ENCODE peak calls at places on chromosomes 7 and 10, in five cellular contexts. Q is uterus, Z is esophagus muscularis mucosa, J is neural crest cell, T is H1. G is an unnamed sample.

GRCh38 chr7:116576350-116577319 is 51.8 kb downstream of the CAV1 start:
- DNase-seq in Q (no peak), Z (no peak), J (no peak), T (no peak), G (no peak)

GRCh38 chr10:494556-494955 is 194.9 kb downstream of the DIP2C start:
- DNase-seq in Q (no peak), Z (no peak), J (no peak), T (no peak), G (no peak)

GRCh38 chr7:158933468-158934139 is 77.2 kb downstream of the DYNC2I1 start:
- DNase-seq in Q (no peak), Z (no peak), J (no peak), T (no peak), G (no peak)

GRCh38 chr7:143257501-143257900 is 5.7 kb upstream of the GSTK1 start:
- DNase-seq in Q (no peak), Z (no peak), J (no peak), T (no peak), G (no peak)

GRCh38 chr10:42984761-42985325 is 92.0 kb upstream of the RET start:
- DNase-seq in Q (no peak), Z (peak), J (no peak), T (peak), G (no peak)

GRCh38 chr7:47453093-47454056 is 128.5 kb downstream of the TNS3 start:
- DNase-seq in Q (peak), Z (no peak), J (no peak), T (no peak), G (no peak)

GRCh38 chr7:90246184-90246583 is 1.2 kb downstream of the CFAP69 start:
- DNase-seq in Q (no peak), Z (no peak), J (no peak), T (peak), G (no peak)

GRCh38 chr7:2512713-2513112 is 6.9 kb upstream of the LFNG start:
- DNase-seq in Q (no peak), Z (no peak), J (no peak), T (no peak), G (no peak)

GRCh38 chr10:97499561-97500296 is 1.0 kb downstream of the UBTD1 start:
- DNase-seq in Q (peak), Z (peak), J (peak), T (no peak), G (no peak)

GRCh38 chr10:43267811-43268210 is 946 bp upstream of the RASGEF1A start:
- DNase-seq in Q (no peak), Z (peak), J (no peak), T (no peak), G (no peak)

GRCh38 chr10:50504389-50504788 is 119.4 kb downstream of the SGMS1 start:
- DNase-seq in Q (no peak), Z (no peak), J (no peak), T (no peak), G (no peak)

GRCh38 chr7:81611805-81612204 is 158.0 kb downstream of the HGF start:
- DNase-seq in Q (no peak), Z (no peak), J (no peak), T (no peak), G (no peak)

GRCh38 chr10:46273506-46274477 is 13.0 kb upstream of the ANTXRL start:
- DNase-seq in Q (peak), Z (no peak), J (no peak), T (peak), G (no peak)

GRCh38 chr7:72538856-72539255 is 126.7 kb upstream of the CALN1 start:
- DNase-seq in Q (no peak), Z (no peak), J (peak), T (no peak), G (no peak)

GRCh38 chr10:70492786-70493659 is 14.5 kb downstream of the PALD1 start:
- DNase-seq in Q (no peak), Z (no peak), J (no peak), T (no peak), G (no peak)

GRCh38 chr10:361203-362135 is 226.2 kb downstream of the ZMYND11 start:
- DNase-seq in Q (no peak), Z (no peak), J (no peak), T (no peak), G (no peak)

GRCh38 chr7:92810242-92810611 is 26.1 kb downstream of the CDK6 start:
- DNase-seq in Q (no peak), Z (no peak), J (no peak), T (no peak), G (no peak)

GRCh38 chr10:122296363-122297120 is 25.4 kb downstream of the BTBD16 start:
- DNase-seq in Q (no peak), Z (no peak), J (no peak), T (no peak), G (no peak)

GRCh38 chr7:3063016-3063753 is 19.5 kb upstream of the CARD11 start:
- DNase-seq in Q (no peak), Z (no peak), J (no peak), T (no peak), G (no peak)

GRCh38 chr10:86437447-86437846 is 70.9 kb upstream of the GRID1 start:
- DNase-seq in Q (no peak), Z (no peak), J (no peak), T (no peak), G (no peak)

GRCh38 chr7:5422324-5423271 is 1.0 kb downstream of the TNRC18 start:
- DNase-seq in Q (peak), Z (no peak), J (peak), T (peak), G (peak)

GRCh38 chr10:16967866-16968721 is 150.9 kb upstream of the RSU1 start:
- DNase-seq in Q (peak), Z (no peak), J (peak), T (no peak), G (no peak)

GRCh38 chr10:128873408-128873807 is 593.6 kb upstream of the MGMT start:
- DNase-seq in Q (no peak), Z (no peak), J (no peak), T (no peak), G (no peak)

GRCh38 chr7:1460757-1461639 is 1.7 kb upstream of the MICALL2 start:
- DNase-seq in Q (peak), Z (peak), J (no peak), T (no peak), G (no peak)

GRCh38 chr10:88385601-88386203 is 197.4 kb downstream of the RNLS start:
- DNase-seq in Q (peak), Z (no peak), J (no peak), T (no peak), G (no peak)

GRCh38 chr7:18179058-18179457 is 151.4 kb upstream of the PRPS1L1 start:
- DNase-seq in Q (no peak), Z (no peak), J (no peak), T (no peak), G (no peak)

GRCh38 chr10:92640110-92640509 is 47.2 kb downstream of the KIF11 start:
- DNase-seq in Q (no peak), Z (no peak), J (no peak), T (no peak), G (no peak)

GRCh38 chr10:43371418-43371817 is at the start of gene FXYD4:
- DNase-seq in Q (no peak), Z (no peak), J (no peak), T (no peak), G (no peak)

GRCh38 chr10:92387289-92387940 is 96.4 kb downstream of the MARCHF5 start:
- DNase-seq in Q (no peak), Z (no peak), J (peak), T (peak), G (peak)

GRCh38 chr10:95404460-95404858 is 113.7 kb upstream of the PDLIM1 start:
- DNase-seq in Q (no peak), Z (no peak), J (peak), T (no peak), G (no peak)

GRCh38 chr7:37211097-37211496 is 237.6 kb downstream of the ELMO1 start:
- DNase-seq in Q (peak), Z (peak), J (no peak), T (no peak), G (no peak)

GRCh38 chr7:37212051-37212450 is 236.6 kb downstream of the ELMO1 start:
- DNase-seq in Q (no peak), Z (no peak), J (no peak), T (no peak), G (no peak)

GRCh38 chr7:37205451-37205850 is 243.2 kb downstream of the ELMO1 start:
- DNase-seq in Q (no peak), Z (no peak), J (no peak), T (no peak), G (no peak)

GRCh38 chr7:37206192-37206591 is 242.5 kb downstream of the ELMO1 start:
- DNase-seq in Q (no peak), Z (peak), J (no peak), T (no peak), G (no peak)

DNA sequence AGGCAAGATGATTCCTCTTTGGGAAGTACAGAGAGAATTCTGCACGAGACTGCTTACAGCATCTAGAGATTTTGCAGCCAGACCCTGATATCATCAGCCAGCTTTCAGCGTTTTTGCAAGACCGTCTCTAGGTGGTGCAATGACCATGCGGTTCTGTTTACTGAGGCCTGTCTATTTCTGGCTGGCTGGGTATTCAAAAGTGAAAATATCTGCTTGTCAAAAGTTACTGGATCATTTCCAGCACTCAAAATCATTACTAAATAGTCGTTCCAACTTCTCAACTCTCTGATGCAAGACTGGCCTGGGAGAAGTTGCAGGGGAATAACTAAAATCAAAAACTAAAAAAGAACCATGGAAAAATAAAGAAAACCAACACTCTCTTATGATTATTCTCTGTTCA is 240.1 kb downstream of the ELMO1 start:
- DNase-seq in Q (peak), Z (peak), J (peak), T (no peak), G (no peak)
- TF ChIP-seq CTCF in Q (peak), Z (peak), J (peak), T (peak), G (peak)

DNA sequence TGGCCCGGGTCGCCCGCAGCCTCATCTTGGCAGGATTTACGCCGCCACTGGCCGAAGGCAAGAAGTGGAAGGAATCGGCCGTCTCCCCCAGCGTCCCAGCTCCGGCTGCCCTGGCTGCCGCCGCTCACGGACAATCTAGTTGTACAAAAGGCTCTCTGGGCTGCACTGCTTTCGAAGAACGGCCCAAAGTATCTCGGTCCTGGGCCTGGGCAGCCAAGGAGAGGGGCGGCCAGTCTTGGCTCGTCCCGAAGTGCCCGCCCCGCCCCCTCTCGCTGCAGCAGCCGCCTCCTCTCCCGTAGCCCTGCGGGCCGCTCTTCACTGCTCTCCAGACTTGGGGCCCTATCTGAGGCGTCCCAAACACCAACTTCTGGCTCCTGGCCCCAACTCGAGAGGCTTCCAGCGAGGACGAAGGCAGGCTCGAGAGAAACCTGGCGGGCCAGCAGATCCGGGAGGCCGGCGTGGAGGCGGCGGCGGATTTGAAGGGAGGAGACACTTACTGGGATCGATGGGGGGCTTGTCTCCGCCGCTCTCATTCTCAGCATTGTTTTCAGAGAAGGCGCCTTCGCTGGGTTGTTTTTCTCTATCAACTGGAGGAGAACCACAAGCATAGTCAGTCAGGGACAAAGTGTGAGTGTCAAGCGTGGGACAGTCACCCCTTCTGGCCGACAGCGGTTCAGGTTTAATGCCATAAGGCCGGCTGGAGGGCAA is 802 bp downstream of the HOXA9 start:
- DNase-seq in Q (peak), Z (no peak), J (no peak), T (no peak), G (no peak)
- TF ChIP-seq CTCF in Q (no peak), Z (no peak), J (peak), T (peak), G (no peak)

GRCh38 chr10:131555406-131555805 is 243.9 kb upstream of the TCERG1L start:
- DNase-seq in Q (no peak), Z (no peak), J (no peak), T (no peak), G (no peak)

GRCh38 chr10:131554821-131555220 is 243.3 kb upstream of the TCERG1L start:
- DNase-seq in Q (no peak), Z (no peak), J (no peak), T (no peak), G (no peak)

GRCh38 chr10:131556061-131556896 is 244.8 kb upstream of the TCERG1L start:
- DNase-seq in Q (no peak), Z (no peak), J (no peak), T (no peak), G (no peak)

GRCh38 chr10:131559450-131559911 is 248.0 kb upstream of the TCERG1L start:
- DNase-seq in Q (no peak), Z (no peak), J (no peak), T (no peak), G (no peak)

GRCh38 chr10:131556897-131557500 is 245.5 kb upstream of the TCERG1L start:
- DNase-seq in Q (no peak), Z (no peak), J (no peak), T (no peak), G (no peak)
- TF ChIP-seq CTCF in Q (no peak), Z (no peak), J (no peak), T (no peak), G (no peak)

GRCh38 chr7:27564881-27565482 is 97.7 kb downstream of the HIBADH start:
- DNase-seq in Q (no peak), Z (no peak), J (no peak), T (peak), G (no peak)

GRCh38 chr7:27555670-27556069 is 107.0 kb downstream of the HIBADH start:
- DNase-seq in Q (no peak), Z (no peak), J (no peak), T (no peak), G (no peak)

GRCh38 chr7:27554826-27555225 is 107.9 kb downstream of the HIBADH start:
- DNase-seq in Q (no peak), Z (no peak), J (no peak), T (no peak), G (no peak)

DNA sequence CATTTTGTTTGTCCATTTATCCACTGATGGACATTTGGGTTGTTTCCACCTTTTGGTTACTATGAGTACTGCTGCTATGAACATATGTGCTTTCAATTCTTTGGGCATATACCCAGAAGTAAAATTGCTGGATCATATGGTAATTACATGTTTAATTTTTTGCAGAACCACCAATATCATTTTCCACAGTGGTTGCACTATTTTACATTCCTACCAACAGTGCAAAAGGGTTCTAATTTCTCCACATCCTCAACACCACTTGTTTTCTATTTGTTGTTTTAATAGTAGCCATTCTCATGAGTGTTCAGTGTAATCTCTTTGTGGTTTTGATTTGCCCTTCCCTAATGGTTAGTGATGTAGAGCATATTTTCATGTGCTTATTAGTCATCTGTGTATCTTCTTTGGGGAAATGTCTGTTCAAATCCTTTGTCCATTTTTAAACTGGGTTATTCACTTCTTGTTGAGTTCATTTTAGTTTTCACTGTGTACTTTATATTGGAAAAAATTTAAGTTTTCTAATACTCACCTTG is 101.9 kb downstream of the HIBADH start:
- DNase-seq in Q (no peak), Z (no peak), J (no peak), T (no peak), G (no peak)
- TF ChIP-seq CTCF in Q (no peak), Z (no peak), J (peak), T (no peak), G (no peak)

GRCh38 chr10:104299031-104299904 is 30.3 kb downstream of the GSTO2 start:
- DNase-seq in Q (peak), Z (no peak), J (no peak), T (no peak), G (no peak)

GRCh38 chr10:104296687-104297436 is 27.9 kb downstream of the GSTO2 start:
- DNase-seq in Q (no peak), Z (no peak), J (no peak), T (no peak), G (no peak)

GRCh38 chr10:104300002-104300735 is 31.2 kb downstream of the GSTO2 start:
- DNase-seq in Q (peak), Z (no peak), J (no peak), T (no peak), G (no peak)

GRCh38 chr10:104300736-104301292 is 31.8 kb downstream of the GSTO2 start:
- DNase-seq in Q (peak), Z (no peak), J (no peak), T (no peak), G (no peak)

GRCh38 chr10:104297697-104298660 is 29.0 kb downstream of the GSTO2 start:
- DNase-seq in Q (no peak), Z (no peak), J (peak), T (peak), G (no peak)
- TF ChIP-seq CTCF in Q (no peak), Z (peak), J (peak), T (peak), G (no peak)

GRCh38 chr7:44305564-44306507 is 19.6 kb downstream of the CAMK2B start:
- DNase-seq in Q (no peak), Z (peak), J (peak), T (peak), G (peak)

GRCh38 chr7:44308741-44309270 is 16.6 kb downstream of the CAMK2B start:
- DNase-seq in Q (no peak), Z (peak), J (peak), T (peak), G (no peak)

GRCh38 chr7:44306608-44307007 is 18.8 kb downstream of the CAMK2B start:
- DNase-seq in Q (no peak), Z (peak), J (no peak), T (no peak), G (no peak)

GRCh38 chr7:44307905-44308740 is 17.3 kb downstream of the CAMK2B start:
- DNase-seq in Q (no peak), Z (peak), J (peak), T (peak), G (peak)

DNA sequence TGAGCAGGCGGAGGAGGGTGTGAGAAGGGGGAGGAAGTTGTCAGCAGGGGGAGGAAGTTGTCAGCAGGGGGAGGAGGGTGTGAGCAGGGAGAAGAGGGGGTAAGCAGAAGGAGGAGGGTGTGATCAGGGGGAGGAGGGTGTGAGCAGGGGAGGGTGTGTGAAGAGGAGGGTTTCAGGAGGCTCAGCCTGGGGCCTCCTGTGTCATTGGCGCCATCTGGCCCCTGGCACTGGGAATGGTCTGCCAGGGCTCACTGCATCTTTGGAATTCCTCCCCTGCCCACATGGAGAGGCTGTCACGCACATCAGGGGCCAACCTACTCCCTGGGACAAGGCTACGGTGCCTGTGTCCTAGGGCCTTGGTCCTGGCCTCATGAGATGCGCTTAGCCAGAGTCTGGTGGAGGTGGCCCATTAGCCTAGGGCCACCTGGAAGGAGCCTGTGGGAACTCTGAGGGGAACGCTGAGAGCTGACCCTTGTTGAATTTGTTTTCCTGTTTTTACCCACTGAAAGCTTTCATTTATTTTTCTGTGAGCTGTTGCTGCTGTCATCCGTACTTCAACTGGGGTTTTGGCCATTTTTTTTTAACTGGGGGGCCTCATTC is 18.0 kb downstream of the CAMK2B start:
- DNase-seq in Q (no peak), Z (peak), J (peak), T (peak), G (peak)
- TF ChIP-seq CTCF in Q (no peak), Z (no peak), J (no peak), T (peak), G (no peak)

G was measured in mesothelial cell of epicardium.